ENCODE peak calls at places on chromosome 11, in four cellular contexts. One of them, this sample, is unnamed.

GRCh38 chr11:2547806-2548205 is 103.0 kb downstream of the KCNQ1 start:
- DNase-seq in body of pancreas: peak; percentile 7
- DNase-seq in SJSA1: no peak
- DNase-seq in left lung: no peak
- DNase-seq in this sample: no peak

GRCh38 chr11:64237484-64237951 is 3.1 kb downstream of the VEGFB start:
- DNase-seq in left lung: peak; percentile 87
- DNase-seq in body of pancreas: peak; percentile 97
- DNase-seq in SJSA1: no peak
- DNase-seq in this sample: no peak

GRCh38 chr11:110973401-110973980 is 261.3 kb upstream of the ARHGAP20 start:
- DNase-seq in SJSA1: no peak
- DNase-seq in body of pancreas: no peak
- DNase-seq in left lung: no peak
- DNase-seq in this sample: no peak

GRCh38 chr11:60937144-60937527 is 12.9 kb downstream of the TMEM132A start:
- DNase-seq in left lung: no peak
- DNase-seq in SJSA1: no peak
- DNase-seq in body of pancreas: no peak
- DNase-seq in this sample: no peak

GRCh38 chr11:117443269-117444186 is 115.9 kb downstream of the CEP164 start:
- DNase-seq in body of pancreas: peak; percentile 45
- DNase-seq in left lung: no peak
- DNase-seq in SJSA1: peak; percentile 69
- DNase-seq in this sample: no peak

GRCh38 chr11:58390551-58391063 is 16.1 kb downstream of the OR5B3 start:
- DNase-seq in left lung: peak; percentile 67
- DNase-seq in body of pancreas: no peak
- DNase-seq in SJSA1: no peak
- DNase-seq in this sample: no peak

GRCh38 chr11:110971110-110971509 is 258.9 kb upstream of the ARHGAP20 start:
- DNase-seq in body of pancreas: no peak
- DNase-seq in left lung: no peak
- DNase-seq in SJSA1: no peak
- DNase-seq in this sample: peak; percentile 33

GRCh38 chr11:86726118-86726748 is 53.8 kb upstream of the ME3 start:
- DNase-seq in body of pancreas: no peak
- DNase-seq in SJSA1: no peak
- DNase-seq in left lung: no peak
- DNase-seq in this sample: peak; percentile 91

GRCh38 chr11:13260963-13261599 is 16.5 kb upstream of the BMAL1 start:
- DNase-seq in SJSA1: peak; percentile 42
- DNase-seq in left lung: no peak
- DNase-seq in body of pancreas: no peak
- DNase-seq in this sample: peak; percentile 72

GRCh38 chr11:45062974-45063635 is 83.3 kb upstream of the PRDM11 start:
- DNase-seq in SJSA1: no peak
- DNase-seq in left lung: no peak
- DNase-seq in body of pancreas: no peak
- DNase-seq in this sample: no peak

GRCh38 chr11:3969613-3970012 is 114.1 kb downstream of the STIM1 start:
- DNase-seq in SJSA1: no peak
- DNase-seq in body of pancreas: no peak
- DNase-seq in left lung: no peak
- DNase-seq in this sample: no peak

GRCh38 chr11:118888398-118888797 is 4.7 kb downstream of the CXCR5 start:
- DNase-seq in body of pancreas: no peak
- DNase-seq in left lung: no peak
- DNase-seq in SJSA1: no peak
- DNase-seq in this sample: no peak

GRCh38 chr11:955154-956049 is 29.7 kb downstream of the AP2A2 start:
- DNase-seq in left lung: peak; percentile 48
- DNase-seq in SJSA1: no peak
- DNase-seq in body of pancreas: no peak
- DNase-seq in this sample: no peak

GRCh38 chr11:69411257-69411924 is 70.1 kb upstream of the LINC01488 start:
- DNase-seq in SJSA1: no peak
- DNase-seq in left lung: no peak
- DNase-seq in body of pancreas: no peak
- DNase-seq in this sample: peak; percentile 20

GRCh38 chr11:8828580-8829358 is 82.2 kb upstream of the AKIP1 start:
- DNase-seq in body of pancreas: no peak
- DNase-seq in left lung: no peak
- DNase-seq in SJSA1: no peak
- DNase-seq in this sample: no peak

GRCh38 chr11:118320515-118320914 is 16.0 kb downstream of the CD3E start:
- DNase-seq in left lung: no peak
- DNase-seq in SJSA1: no peak
- DNase-seq in body of pancreas: no peak
- DNase-seq in this sample: no peak

GRCh38 chr11:46890665-46891064 is 27.7 kb downstream of the LRP4 start:
- DNase-seq in SJSA1: no peak
- DNase-seq in left lung: no peak
- DNase-seq in body of pancreas: no peak
- DNase-seq in this sample: no peak

GRCh38 chr11:13238879-13239514 is 38.6 kb upstream of the BMAL1 start:
- DNase-seq in left lung: no peak
- DNase-seq in SJSA1: peak; percentile 76
- DNase-seq in body of pancreas: peak; percentile 49
- DNase-seq in this sample: peak; percentile 32

GRCh38 chr11:36142439-36142838 is 146.8 kb downstream of the COMMD9 start:
- DNase-seq in left lung: no peak
- DNase-seq in body of pancreas: no peak
- DNase-seq in SJSA1: no peak
- DNase-seq in this sample: no peak

GRCh38 chr11:112656772-112657428 is 304.3 kb upstream of the NCAM1 start:
- DNase-seq in left lung: no peak
- DNase-seq in body of pancreas: no peak
- DNase-seq in SJSA1: no peak
- DNase-seq in this sample: peak; percentile 70

GRCh38 chr11:62264004-62264403 is 6.0 kb upstream of the SCGB2A2 start:
- DNase-seq in SJSA1: no peak
- DNase-seq in body of pancreas: no peak
- DNase-seq in left lung: no peak
- DNase-seq in this sample: no peak

GRCh38 chr11:60129853-60130252 is 41.4 kb downstream of the MS4A2 start:
- DNase-seq in left lung: no peak
- DNase-seq in body of pancreas: no peak
- DNase-seq in SJSA1: no peak
- DNase-seq in this sample: no peak

GRCh38 chr11:126834573-126834972 is 166.0 kb downstream of the KIRREL3 start:
- DNase-seq in SJSA1: no peak
- DNase-seq in body of pancreas: no peak
- DNase-seq in left lung: no peak
- DNase-seq in this sample: no peak

GRCh38 chr11:111548542-111548941 is 8.0 kb downstream of the LAYN start:
- DNase-seq in SJSA1: no peak
- DNase-seq in body of pancreas: no peak
- DNase-seq in left lung: no peak
- DNase-seq in this sample: no peak

GRCh38 chr11:67280341-67280790 is 8.7 kb upstream of the ANKRD13D start:
- DNase-seq in body of pancreas: no peak
- DNase-seq in SJSA1: no peak
- DNase-seq in left lung: peak; percentile 63
- DNase-seq in this sample: no peak
- H3K4me1 ChIP-seq in body of pancreas: peaks cover 25% of the 10 kb centered on the region
- H3K4me1 ChIP-seq in SJSA1: peaks cover 30% of the 10 kb centered on the region
- H3K4me1 ChIP-seq in left lung: peaks cover 32% of the 10 kb centered on the region
- H3K4me1 ChIP-seq in this sample: no peaks in the 10 kb centered on the region

GRCh38 chr11:65422633-65423515 is at the start of gene NEAT1:
- DNase-seq in body of pancreas: peak; percentile 98
- DNase-seq in left lung: peak; percentile 96
- DNase-seq in SJSA1: peak; percentile 99
- DNase-seq in this sample: peak; percentile 71

GRCh38 chr11:65422104-65422632 is 430 bp upstream of the NEAT1 start:
- DNase-seq in body of pancreas: peak; percentile 98
- DNase-seq in left lung: peak; percentile 100
- DNase-seq in SJSA1: peak; percentile 100
- DNase-seq in this sample: peak; percentile 89

GRCh38 chr11:65419773-65420481 is 2.7 kb upstream of the NEAT1 start:
- DNase-seq in left lung: peak; percentile 93
- DNase-seq in SJSA1: peak; percentile 99
- DNase-seq in body of pancreas: peak; percentile 93
- DNase-seq in this sample: peak; percentile 84

GRCh38 chr11:65420506-65421203 is 1.9 kb upstream of the NEAT1 start:
- DNase-seq in SJSA1: no peak
- DNase-seq in body of pancreas: peak; percentile 13
- DNase-seq in left lung: no peak
- DNase-seq in this sample: no peak

GRCh38 chr11:65421204-65422103 is 1.1 kb upstream of the NEAT1 start:
- DNase-seq in SJSA1: peak; percentile 99
- DNase-seq in body of pancreas: peak; percentile 93
- DNase-seq in left lung: peak; percentile 92
- DNase-seq in this sample: peak; percentile 98
- H3K4me1 ChIP-seq in SJSA1: peaks cover 98% of the 10 kb centered on the region
- H3K4me1 ChIP-seq in body of pancreas: peaks cover 49% of the 10 kb centered on the region
- H3K4me1 ChIP-seq in left lung: peaks cover 42% of the 10 kb centered on the region
- H3K4me1 ChIP-seq in this sample: peaks cover 27% of the 10 kb centered on the region

GRCh38 chr11:11973361-11973800 is 35.0 kb downstream of the DKK3 start:
- DNase-seq in left lung: no peak
- DNase-seq in SJSA1: peak; percentile 72
- DNase-seq in body of pancreas: no peak
- DNase-seq in this sample: no peak

GRCh38 chr11:11975201-11976092 is 33.0 kb downstream of the DKK3 start:
- DNase-seq in SJSA1: no peak
- DNase-seq in body of pancreas: no peak
- DNase-seq in left lung: no peak
- DNase-seq in this sample: no peak

GRCh38 chr11:11972942-11973341 is 35.5 kb downstream of the DKK3 start:
- DNase-seq in SJSA1: no peak
- DNase-seq in left lung: no peak
- DNase-seq in body of pancreas: no peak
- DNase-seq in this sample: no peak

GRCh38 chr11:11972148-11972547 is 36.3 kb downstream of the DKK3 start:
- DNase-seq in SJSA1: no peak
- DNase-seq in left lung: no peak
- DNase-seq in body of pancreas: no peak
- DNase-seq in this sample: no peak

DNA sequence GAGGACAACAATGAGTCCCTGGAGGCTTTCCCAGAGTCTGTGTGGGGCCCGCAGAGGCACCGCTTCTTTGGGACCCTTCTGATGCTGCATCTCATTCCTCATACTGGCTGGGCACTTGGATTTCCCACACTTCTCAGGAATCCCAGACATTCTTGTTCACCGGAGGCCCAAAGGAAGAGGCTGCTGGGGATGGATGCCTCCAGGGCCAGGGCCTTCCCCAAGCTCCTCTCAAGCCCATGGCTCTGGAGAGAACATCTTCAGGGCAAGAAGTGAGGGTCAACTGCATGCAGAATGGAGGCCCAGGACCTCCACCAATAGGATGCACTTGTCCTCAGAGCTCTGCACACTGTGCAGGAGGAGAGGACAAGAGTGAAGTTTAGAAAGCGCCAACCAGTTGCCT is 34.6 kb downstream of the DKK3 start:
- DNase-seq in left lung: no peak
- DNase-seq in body of pancreas: no peak
- DNase-seq in SJSA1: no peak
- DNase-seq in this sample: no peak
- H3K4me1 ChIP-seq in left lung: peaks cover 33% of the 10 kb centered on the region
- H3K4me1 ChIP-seq in body of pancreas: peaks cover 34% of the 10 kb centered on the region
- H3K4me1 ChIP-seq in SJSA1: peaks cover 69% of the 10 kb centered on the region
- H3K4me1 ChIP-seq in this sample: peaks cover 27% of the 10 kb centered on the region

GRCh38 chr11:65918211-65919150 is at the start of gene C11orf68:
- DNase-seq in body of pancreas: no peak
- DNase-seq in SJSA1: no peak
- DNase-seq in left lung: no peak
- DNase-seq in this sample: peak; percentile 38
- H3K4me1 ChIP-seq in body of pancreas: peaks cover 49% of the 10 kb centered on the region
- H3K4me1 ChIP-seq in SJSA1: peaks cover 64% of the 10 kb centered on the region
- H3K4me1 ChIP-seq in left lung: peaks cover 41% of the 10 kb centered on the region
- H3K4me1 ChIP-seq in this sample: peaks cover 25% of the 10 kb centered on the region